ENCODE peak calls at places on chromosomes 5 and 9, in ten cellular contexts. Z is iPS-NIHi11; G is CD4-positive, alpha-beta T cell; C is ovary; V is uterus; X is neural crest cell; W is fibroblast of pulmonary artery; R is C1 segment of cervical spinal cord; S is psoas muscle; I is pulmonary artery endothelial cell. M is an unnamed sample.

GRCh38 chr5:32311404-32312193 is 1.1 kb downstream of the MTMR12 start:
- DNase-seq in V (no peak), W (peak), C (no peak), R (no peak), G (no peak), Z (no peak), X (no peak), S (no peak), I (no peak), M (no peak)

GRCh38 chr5:172892713-172893112 is 58.7 kb downstream of the ERGIC1 start:
- DNase-seq in Z (no peak), G (no peak), V (no peak), R (no peak), S (peak), C (no peak), X (no peak), W (no peak), I (no peak), M (no peak)

GRCh38 chr9:70902705-70903131 is 218.7 kb downstream of the TRPM3 start:
- DNase-seq in C (no peak), I (peak), V (peak), W (peak), X (no peak), Z (no peak), S (peak), R (no peak), G (no peak), M (no peak)

GRCh38 chr5:123512631-123513461 is 869 bp downstream of the CSNK1G3 start:
- DNase-seq in I (no peak), R (no peak), G (peak), C (peak), X (peak), S (peak), V (peak), Z (peak), W (peak), M (peak)

GRCh38 chr5:89372176-89372575 is 489.2 kb upstream of the MEF2C start:
- DNase-seq in G (no peak), Z (no peak), R (no peak), X (no peak), I (no peak), W (no peak), V (no peak), S (no peak), C (no peak), M (no peak)

GRCh38 chr5:133896873-133897272 is 71.6 kb downstream of the C5orf15 start:
- DNase-seq in Z (no peak), X (no peak), I (no peak), W (no peak), R (no peak), G (no peak), V (no peak), S (no peak), C (no peak), M (no peak)

GRCh38 chr9:90631964-90632363 is 10.7 kb downstream of the DIRAS2 start:
- DNase-seq in S (no peak), R (no peak), C (no peak), G (no peak), X (no peak), I (no peak), V (no peak), W (no peak), Z (no peak), M (no peak)

GRCh38 chr9:75604661-75605060 is 285.8 kb upstream of the PCSK5 start:
- DNase-seq in V (no peak), R (no peak), C (no peak), G (no peak), X (no peak), Z (no peak), W (no peak), I (no peak), S (no peak), M (no peak)

GRCh38 chr9:108551030-108551964 is 304.5 kb downstream of the ACTL7B start:
- DNase-seq in G (no peak), W (peak), C (no peak), S (no peak), R (no peak), V (no peak), Z (peak), X (no peak), I (no peak), M (no peak)

GRCh38 chr9:22512495-22512894 is 65.9 kb downstream of the DMRTA1 start:
- DNase-seq in I (no peak), Z (no peak), V (no peak), R (no peak), W (no peak), S (no peak), C (no peak), G (no peak), X (no peak), M (no peak)

GRCh38 chr5:159097461-159098284 is 2.0 kb downstream of the EBF1 start:
- DNase-seq in C (peak), R (no peak), G (no peak), Z (no peak), V (peak), I (no peak), X (no peak), S (peak), W (peak), M (no peak)

GRCh38 chr9:37941253-37941652 is 37.3 kb upstream of the SLC25A51 start:
- DNase-seq in Z (no peak), C (no peak), W (no peak), R (no peak), I (no peak), X (no peak), S (no peak), G (no peak), V (no peak), M (no peak)

GRCh38 chr9:98287383-98287782 is 31.9 kb upstream of the TBC1D2 start:
- DNase-seq in Z (peak), C (no peak), X (no peak), R (no peak), G (no peak), V (no peak), I (no peak), S (no peak), W (peak), M (no peak)

GRCh38 chr9:136370037-136370436 is 3.4 kb downstream of the CARD9 start:
- DNase-seq in S (no peak), W (no peak), C (no peak), V (no peak), I (no peak), X (no peak), G (no peak), Z (no peak), R (no peak), M (no peak)

GRCh38 chr5:759111-759741 is 25.3 kb downstream of the ZDHHC11B start:
- DNase-seq in S (peak), G (peak), Z (peak), C (peak), W (peak), R (no peak), I (no peak), V (peak), X (no peak), M (peak)

GRCh38 chr5:138725885-138726457 is 27.3 kb upstream of the CTNNA1 start:
- DNase-seq in W (peak), S (no peak), I (no peak), V (peak), Z (no peak), X (peak), C (no peak), R (no peak), G (no peak), M (no peak)

GRCh38 chr5:80990971-80991370 is 30.8 kb downstream of the RASGRF2 start:
- DNase-seq in Z (no peak), W (no peak), X (no peak), R (no peak), S (no peak), I (no peak), G (no peak), V (no peak), C (no peak), M (no peak)

GRCh38 chr5:50445281-50445949 is 4.3 kb upstream of the EMB start:
- DNase-seq in C (no peak), V (no peak), S (no peak), X (no peak), R (no peak), W (no peak), Z (no peak), G (peak), I (no peak), M (no peak)

GRCh38 chr5:131389096-131389868 is 125.4 kb downstream of the CDC42SE2 start:
- DNase-seq in I (no peak), Z (no peak), C (no peak), X (no peak), W (no peak), V (no peak), S (no peak), G (no peak), R (no peak), M (no peak)

GRCh38 chr5:179588166-179588565 is 35.3 kb downstream of the HNRNPH1 start:
- DNase-seq in G (no peak), W (no peak), Z (no peak), V (no peak), S (no peak), R (no peak), C (no peak), I (no peak), X (no peak), M (no peak)

GRCh38 chr5:67605730-67606585 is 409.4 kb upstream of the CD180 start:
- DNase-seq in G (no peak), I (no peak), C (no peak), Z (no peak), V (no peak), W (no peak), X (no peak), R (no peak), S (no peak), M (no peak)

GRCh38 chr9:101601904-101602765 is 7.4 kb upstream of the PPP3R2 start:
- DNase-seq in V (no peak), W (peak), X (peak), R (no peak), S (no peak), C (no peak), G (no peak), Z (peak), I (no peak), M (peak)